ENCODE peak calls at places on chromosomes 2 and 18, in eight cellular contexts. Q is omental fat pad, X is K562, N is H9, A is fibroblast of the aortic adventitia, E is cardiac muscle cell, G is A549, O is heart right ventricle. Z is an unnamed sample.

GRCh38 chr2:68909793-68910674 is 38.8 kb upstream of the BMP10 start:
- DNase-seq in X (peak; percentile 82), E (peak; percentile 87), N (peak; percentile 67), O (peak; percentile 25), G (peak; percentile 60), A (peak; percentile 81), Q (peak; percentile 88), Z (no peak)

GRCh38 chr18:9048808-9049494 is 53.5 kb upstream of the NDUFV2 start:
- DNase-seq in N (no peak), E (no peak), G (no peak), O (no peak), X (no peak), A (peak; percentile 69), Q (no peak), Z (no peak)

GRCh38 chr18:9453273-9453672 is 22.0 kb upstream of the RALBP1 start:
- DNase-seq in X (no peak), G (no peak), Q (no peak), O (no peak), A (no peak), E (peak; percentile 41), N (no peak), Z (no peak)

GRCh38 chr2:5693288-5694015 is 1.3 kb downstream of the SOX11 start:
- DNase-seq in O (no peak), A (no peak), G (no peak), N (peak; percentile 49), X (no peak), Q (no peak), E (peak; percentile 3), Z (no peak)

GRCh38 chr2:210287301-210287700 is 27.7 kb downstream of the MYL1 start:
- DNase-seq in E (no peak), G (no peak), X (no peak), A (no peak), N (no peak), O (no peak), Q (no peak), Z (no peak)

GRCh38 chr2:105454801-105455485 is 56.1 kb upstream of the FHL2 start:
- DNase-seq in G (peak; percentile 50), A (peak; percentile 88), Q (no peak), X (peak; percentile 74), E (peak; percentile 77), N (peak; percentile 54), O (no peak), Z (no peak)

GRCh38 chr2:219221956-219222518 is 3.3 kb upstream of the ABCB6 start:
- DNase-seq in E (no peak), X (no peak), O (no peak), N (no peak), A (no peak), G (no peak), Q (no peak), Z (no peak)

GRCh38 chr2:150465703-150466569 is 21.5 kb downstream of the RND3 start:
- DNase-seq in X (no peak), Q (no peak), O (no peak), E (no peak), A (peak; percentile 14), N (no peak), G (no peak), Z (no peak)

GRCh38 chr2:174012347-174013309 is 47.5 kb upstream of the SP3 start:
- DNase-seq in E (peak; percentile 92), A (peak; percentile 60), O (peak; percentile 81), X (no peak), G (no peak), N (peak; percentile 83), Q (no peak), Z (peak; percentile 89)

GRCh38 chr2:26395394-26395793 is 6.3 kb upstream of the DRC1 start:
- DNase-seq in O (no peak), A (no peak), E (no peak), N (no peak), G (no peak), Q (no peak), X (peak; percentile 37), Z (no peak)

GRCh38 chr2:62119313-62119969 is 76.5 kb upstream of the B3GNT2 start:
- DNase-seq in E (no peak), O (no peak), X (no peak), G (no peak), Q (no peak), N (no peak), A (no peak), Z (no peak)

GRCh38 chr2:145386973-145387372 is 867.1 kb upstream of the ZEB2 start:
- DNase-seq in O (no peak), E (no peak), A (no peak), X (no peak), G (no peak), Q (no peak), N (no peak), Z (no peak)

GRCh38 chr18:40413160-40413559 is 1541.9 kb upstream of the PIK3C3 start:
- DNase-seq in G (no peak), A (no peak), E (peak; percentile 43), X (no peak), Q (no peak), N (peak; percentile 47), O (no peak), Z (no peak)

GRCh38 chr2:238727585-238728321 is 120.1 kb upstream of the TWIST2 start:
- DNase-seq in G (no peak), O (peak; percentile 29), E (peak; percentile 54), N (no peak), A (peak; percentile 92), Q (no peak), X (no peak), Z (no peak)

GRCh38 chr2:127014630-127015029 is 92.3 kb downstream of the BIN1 start:
- DNase-seq in O (no peak), Q (no peak), G (no peak), E (peak; percentile 96), X (no peak), N (no peak), A (peak; percentile 91), Z (no peak)

GRCh38 chr2:197904446-197904845 is 100.1 kb downstream of the PLCL1 start:
- DNase-seq in N (no peak), Q (no peak), A (no peak), X (no peak), G (no peak), O (no peak), E (no peak), Z (no peak)

GRCh38 chr2:39234754-39235153 is 9.0 kb downstream of the CDKL4 start:
- DNase-seq in N (no peak), G (no peak), X (no peak), Q (no peak), A (peak; percentile 11), O (no peak), E (peak; percentile 36), Z (no peak)

GRCh38 chr2:161030260-161031063 is 129.8 kb upstream of the TANK start:
- DNase-seq in G (peak; percentile 15), X (no peak), E (peak; percentile 98), Q (no peak), A (peak; percentile 99), N (no peak), O (no peak), Z (no peak)

GRCh38 chr2:8543065-8543411 is 138.8 kb upstream of the ID2 start:
- DNase-seq in E (no peak), O (no peak), X (no peak), N (peak; percentile 27), A (no peak), Q (no peak), G (no peak), Z (no peak)
- TF ChIP-seq CTCF in E (no peak), O (no peak), X (no peak), N (no peak), A (no peak), Q (no peak), G (no peak), Z (no peak)

DNA sequence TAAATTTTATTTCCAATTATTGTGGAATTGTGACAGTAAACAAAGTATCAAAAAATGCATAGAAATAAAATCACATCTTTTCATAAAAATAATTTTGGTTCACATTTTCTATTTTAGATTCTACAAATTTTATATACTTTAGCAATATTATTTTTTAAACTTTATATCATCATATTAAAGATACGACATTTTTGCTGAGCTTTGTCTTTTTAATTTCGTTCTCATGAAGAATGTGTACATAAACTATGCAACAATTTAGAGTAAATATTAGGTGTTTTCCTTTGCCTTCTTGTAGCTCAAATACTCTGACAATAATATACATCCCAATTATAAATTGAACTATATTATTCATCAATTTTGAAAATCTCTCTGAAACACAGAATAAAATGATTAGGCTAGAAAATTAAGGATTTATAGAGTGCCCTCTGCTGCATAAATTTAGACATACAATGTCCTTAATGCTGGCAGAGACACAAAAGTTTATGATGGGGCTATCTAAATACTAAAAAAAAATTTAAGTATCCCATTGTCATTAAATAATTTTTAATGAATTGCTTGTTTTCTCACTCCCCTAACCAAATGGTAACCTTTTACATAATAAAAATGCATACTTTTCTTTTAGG is 45.7 kb downstream of the CCDC102B start:
- DNase-seq in Q (no peak), O (no peak), N (no peak), E (peak; percentile 19), X (no peak), A (peak; percentile 15), G (no peak), Z (no peak)
- TF ChIP-seq CTCF in Q (no peak), O (peak; percentile 18), N (no peak), E (peak; percentile 30), X (no peak), A (peak; percentile 35), G (no peak), Z (peak; percentile 80)

DNA sequence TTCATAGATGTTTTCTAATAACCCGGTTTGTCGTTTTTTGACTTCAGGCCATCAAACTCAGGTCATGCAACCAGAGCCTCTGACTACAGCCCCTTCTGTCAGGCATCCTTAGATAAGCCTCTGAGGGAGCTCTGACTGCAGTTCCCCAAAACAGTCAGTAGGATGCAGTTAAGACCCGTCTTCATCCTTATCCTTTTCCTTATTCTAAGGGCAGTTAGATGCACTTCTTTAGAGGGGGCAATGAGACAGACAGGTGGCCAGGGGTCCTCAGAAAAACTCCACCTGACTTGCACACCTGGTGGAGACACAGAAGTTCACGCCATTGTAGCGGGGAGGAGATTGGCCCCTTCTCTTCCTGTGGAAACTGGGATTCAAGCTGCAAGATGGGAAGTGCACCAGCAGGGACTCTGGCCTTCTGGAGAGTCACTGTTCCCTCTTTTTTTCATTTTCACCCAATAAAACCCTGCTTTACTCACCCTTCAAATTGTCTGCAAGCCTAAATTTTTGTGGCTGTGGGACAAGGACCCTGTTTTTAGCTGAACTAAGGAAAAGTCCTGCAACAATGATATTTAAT is 104.8 kb upstream of the TFPI start:
- DNase-seq in E (peak; percentile 39), O (no peak), N (peak; percentile 79), A (peak; percentile 43), X (peak; percentile 41), G (peak; percentile 6), Q (no peak), Z (no peak)
- TF ChIP-seq CTCF in E (peak; percentile 41), O (no peak), N (peak; percentile 76), A (peak; percentile 61), X (peak; percentile 42), G (no peak), Q (no peak), Z (peak; percentile 74)

DNA sequence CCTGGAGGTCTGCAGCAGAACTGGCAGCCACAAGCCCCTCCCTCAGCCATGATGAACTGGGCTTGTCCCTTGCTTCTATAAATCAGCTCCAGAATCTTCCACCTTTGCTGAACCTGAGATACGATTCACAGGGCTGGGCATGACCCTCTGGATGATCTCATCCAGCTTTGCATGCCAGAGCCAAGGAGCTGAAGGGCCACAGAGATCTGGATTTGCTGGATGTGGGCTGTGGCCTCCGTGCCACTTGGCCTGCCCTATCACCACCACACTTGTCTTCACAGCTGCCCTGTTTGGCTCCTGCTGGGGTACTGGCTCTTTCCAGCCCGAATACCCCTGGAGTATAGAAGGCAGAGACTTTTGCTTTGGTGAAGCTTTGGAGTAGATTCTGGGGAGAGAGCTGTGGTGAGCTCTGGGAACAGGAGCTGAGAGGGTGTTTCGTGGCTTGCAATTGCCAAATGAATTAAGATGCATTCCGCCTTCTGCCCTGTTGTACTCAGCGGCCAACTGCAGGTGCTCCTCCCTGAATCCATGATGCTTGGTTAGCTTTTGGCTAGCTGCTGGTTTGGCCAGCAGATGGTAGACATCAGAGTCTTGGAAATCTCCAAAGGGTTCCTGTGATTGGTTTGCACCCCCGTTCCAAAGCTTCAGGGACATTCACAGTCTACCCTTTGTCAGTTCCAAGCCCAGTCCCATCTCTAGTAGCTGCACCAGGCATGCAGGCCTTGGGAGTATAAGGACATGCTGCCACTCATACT is 30.9 kb upstream of the GIGYF2 start:
- DNase-seq in E (no peak), O (no peak), N (no peak), G (no peak), X (no peak), Q (no peak), A (no peak), Z (no peak)
- TF ChIP-seq CTCF in E (no peak), O (no peak), N (no peak), G (no peak), X (no peak), Q (no peak), A (no peak), Z (no peak)

Z was measured in chondrocyte.